ENCODE peak calls at places on chromosomes 7 and 10, in nine cellular contexts. One of them, this sample, is unnamed.

GRCh38 chr7:115409682-115410426 is 488.0 kb downstream of the MDFIC start:
- DNase-seq in astrocyte of the cerebellum: no peak
- DNase-seq in bronchial epithelial cell: no peak
- DNase-seq in skeletal muscle cell: no peak
- DNase-seq in Peyer's patch: no peak
- DNase-seq in CD8-positive, alpha-beta memory T cell: no peak
- DNase-seq in fibroblast of lung: no peak
- DNase-seq in thoracic aorta: no peak
- DNase-seq in Caco-2: no peak
- DNase-seq in this sample: no peak

GRCh38 chr7:94492601-94493000 is 17.0 kb upstream of the CASD1 start:
- DNase-seq in astrocyte of the cerebellum: no peak
- DNase-seq in skeletal muscle cell: no peak
- DNase-seq in Caco-2: no peak
- DNase-seq in CD8-positive, alpha-beta memory T cell: no peak
- DNase-seq in bronchial epithelial cell: no peak
- DNase-seq in fibroblast of lung: no peak
- DNase-seq in thoracic aorta: no peak
- DNase-seq in Peyer's patch: no peak
- DNase-seq in this sample: no peak

GRCh38 chr10:1117651-1118050 is 61.5 kb downstream of the WDR37 start:
- DNase-seq in fibroblast of lung: no peak
- DNase-seq in bronchial epithelial cell: no peak
- DNase-seq in CD8-positive, alpha-beta memory T cell: no peak
- DNase-seq in skeletal muscle cell: no peak
- DNase-seq in thoracic aorta: no peak
- DNase-seq in Peyer's patch: no peak
- DNase-seq in astrocyte of the cerebellum: no peak
- DNase-seq in Caco-2: no peak
- DNase-seq in this sample: no peak

GRCh38 chr10:13712799-13713581 is 126.2 kb downstream of the PRPF18 start:
- DNase-seq in fibroblast of lung: peak; percentile 99
- DNase-seq in Peyer's patch: peak; percentile 82
- DNase-seq in skeletal muscle cell: peak; percentile 97
- DNase-seq in thoracic aorta: peak; percentile 63
- DNase-seq in Caco-2: no peak
- DNase-seq in bronchial epithelial cell: peak; percentile 86
- DNase-seq in astrocyte of the cerebellum: peak; percentile 98
- DNase-seq in CD8-positive, alpha-beta memory T cell: no peak
- DNase-seq in this sample: peak; percentile 93

GRCh38 chr10:32139223-32140073 is 83.2 kb upstream of the KIF5B start:
- DNase-seq in fibroblast of lung: peak; percentile 96
- DNase-seq in Peyer's patch: peak; percentile 84
- DNase-seq in Caco-2: peak; percentile 62
- DNase-seq in skeletal muscle cell: peak; percentile 82
- DNase-seq in astrocyte of the cerebellum: peak; percentile 89
- DNase-seq in thoracic aorta: peak; percentile 70
- DNase-seq in CD8-positive, alpha-beta memory T cell: no peak
- DNase-seq in bronchial epithelial cell: peak; percentile 95
- DNase-seq in this sample: peak; percentile 88

GRCh38 chr7:43582503-43583423 is at the start of gene STK17A:
- DNase-seq in fibroblast of lung: peak; percentile 81
- DNase-seq in skeletal muscle cell: peak; percentile 62
- DNase-seq in Peyer's patch: peak; percentile 96
- DNase-seq in thoracic aorta: peak; percentile 69
- DNase-seq in bronchial epithelial cell: peak; percentile 78
- DNase-seq in Caco-2: peak; percentile 92
- DNase-seq in CD8-positive, alpha-beta memory T cell: peak; percentile 96
- DNase-seq in astrocyte of the cerebellum: peak; percentile 80
- DNase-seq in this sample: no peak

GRCh38 chr10:24952146-24952700 is at the start of gene PRTFDC1:
- DNase-seq in Caco-2: peak; percentile 75
- DNase-seq in bronchial epithelial cell: no peak
- DNase-seq in fibroblast of lung: peak; percentile 38
- DNase-seq in Peyer's patch: peak; percentile 63
- DNase-seq in astrocyte of the cerebellum: no peak
- DNase-seq in CD8-positive, alpha-beta memory T cell: no peak
- DNase-seq in skeletal muscle cell: no peak
- DNase-seq in thoracic aorta: no peak
- DNase-seq in this sample: no peak

GRCh38 chr7:76108540-76109233 is 60.8 kb downstream of the MDH2 start:
- DNase-seq in CD8-positive, alpha-beta memory T cell: no peak
- DNase-seq in Caco-2: peak; percentile 50
- DNase-seq in bronchial epithelial cell: peak; percentile 70
- DNase-seq in astrocyte of the cerebellum: no peak
- DNase-seq in skeletal muscle cell: no peak
- DNase-seq in Peyer's patch: peak; percentile 77
- DNase-seq in thoracic aorta: no peak
- DNase-seq in fibroblast of lung: peak; percentile 41
- DNase-seq in this sample: no peak

GRCh38 chr7:84022686-84023308 is 171.8 kb downstream of the SEMA3A start:
- DNase-seq in Caco-2: peak; percentile 84
- DNase-seq in thoracic aorta: no peak
- DNase-seq in astrocyte of the cerebellum: no peak
- DNase-seq in fibroblast of lung: peak; percentile 53
- DNase-seq in CD8-positive, alpha-beta memory T cell: no peak
- DNase-seq in skeletal muscle cell: no peak
- DNase-seq in Peyer's patch: no peak
- DNase-seq in bronchial epithelial cell: peak; percentile 69
- DNase-seq in this sample: no peak

GRCh38 chr10:19688344-19688743 is 127.9 kb upstream of the PLXDC2 start:
- DNase-seq in Peyer's patch: no peak
- DNase-seq in CD8-positive, alpha-beta memory T cell: no peak
- DNase-seq in thoracic aorta: no peak
- DNase-seq in astrocyte of the cerebellum: no peak
- DNase-seq in fibroblast of lung: no peak
- DNase-seq in skeletal muscle cell: no peak
- DNase-seq in bronchial epithelial cell: no peak
- DNase-seq in Caco-2: no peak
- DNase-seq in this sample: no peak

GRCh38 chr7:143463556-143463955 is 14.1 kb upstream of the TAS2R41 start:
- DNase-seq in bronchial epithelial cell: no peak
- DNase-seq in skeletal muscle cell: no peak
- DNase-seq in Peyer's patch: no peak
- DNase-seq in astrocyte of the cerebellum: no peak
- DNase-seq in fibroblast of lung: no peak
- DNase-seq in Caco-2: no peak
- DNase-seq in CD8-positive, alpha-beta memory T cell: no peak
- DNase-seq in thoracic aorta: no peak
- DNase-seq in this sample: no peak

GRCh38 chr7:152383341-152384234 is 52.2 kb downstream of the KMT2C start:
- DNase-seq in skeletal muscle cell: peak; percentile 93
- DNase-seq in bronchial epithelial cell: peak; percentile 50
- DNase-seq in Peyer's patch: no peak
- DNase-seq in astrocyte of the cerebellum: peak; percentile 38
- DNase-seq in fibroblast of lung: peak; percentile 95
- DNase-seq in thoracic aorta: no peak
- DNase-seq in CD8-positive, alpha-beta memory T cell: no peak
- DNase-seq in Caco-2: no peak
- DNase-seq in this sample: no peak

GRCh38 chr10:112491144-112491543 is 44.1 kb downstream of the VTI1A start:
- DNase-seq in CD8-positive, alpha-beta memory T cell: no peak
- DNase-seq in Caco-2: no peak
- DNase-seq in thoracic aorta: no peak
- DNase-seq in fibroblast of lung: peak; percentile 56
- DNase-seq in astrocyte of the cerebellum: no peak
- DNase-seq in Peyer's patch: no peak
- DNase-seq in skeletal muscle cell: no peak
- DNase-seq in bronchial epithelial cell: peak; percentile 6
- DNase-seq in this sample: no peak

GRCh38 chr10:44069573-44069972 is 315.3 kb downstream of the CXCL12 start:
- DNase-seq in bronchial epithelial cell: no peak
- DNase-seq in CD8-positive, alpha-beta memory T cell: no peak
- DNase-seq in thoracic aorta: no peak
- DNase-seq in fibroblast of lung: peak; percentile 32
- DNase-seq in Peyer's patch: no peak
- DNase-seq in astrocyte of the cerebellum: no peak
- DNase-seq in Caco-2: no peak
- DNase-seq in skeletal muscle cell: no peak
- DNase-seq in this sample: no peak

DNA sequence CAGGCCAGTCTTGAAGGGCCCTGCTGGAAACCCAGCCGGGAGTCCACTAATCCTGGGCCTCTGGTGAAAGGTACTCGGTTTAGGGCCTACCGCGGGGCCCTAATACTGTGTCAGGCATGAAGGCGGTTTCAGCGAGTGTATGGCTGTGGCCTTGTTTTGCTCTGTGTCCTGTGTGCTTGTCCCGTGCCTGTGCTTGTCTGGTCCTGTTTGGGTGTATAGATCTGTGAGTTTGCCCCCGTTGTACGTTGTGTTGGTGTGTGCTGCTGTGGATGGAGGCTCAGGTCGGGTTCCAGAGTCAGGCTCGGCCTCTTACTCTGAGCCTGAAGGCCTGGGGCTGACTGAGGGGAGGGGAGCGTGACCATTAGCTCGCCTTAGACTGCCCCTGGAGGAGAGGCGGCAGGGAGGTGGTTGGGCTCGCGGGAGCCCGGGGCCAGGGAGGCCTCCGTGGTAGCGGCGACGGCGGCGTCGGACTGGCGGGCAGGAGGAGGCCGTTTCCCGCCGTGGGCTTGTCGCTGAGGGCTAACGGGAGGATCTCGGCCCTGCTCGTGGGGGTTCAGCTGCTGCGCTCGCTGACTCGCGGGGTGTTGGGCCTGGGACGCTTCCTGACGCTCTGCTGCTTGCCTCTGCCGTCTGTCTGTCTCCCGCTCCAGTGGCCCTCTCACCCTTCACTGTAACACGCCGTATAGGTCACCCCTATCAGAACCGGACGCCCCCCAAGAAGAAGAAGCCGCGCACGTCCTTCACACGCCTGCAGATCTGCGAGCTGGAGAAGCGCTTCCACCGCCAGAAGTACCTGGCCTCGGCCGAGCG is 2.6 kb downstream of the TLX1 start:
- DNase-seq in CD8-positive, alpha-beta memory T cell: no peak
- DNase-seq in fibroblast of lung: no peak
- DNase-seq in thoracic aorta: no peak
- DNase-seq in bronchial epithelial cell: no peak
- DNase-seq in Caco-2: no peak
- DNase-seq in Peyer's patch: no peak
- DNase-seq in astrocyte of the cerebellum: no peak
- DNase-seq in skeletal muscle cell: no peak
- DNase-seq in this sample: no peak
- H3K4me3 ChIP-seq in CD8-positive, alpha-beta memory T cell: no peak overlapping the region
- H3K4me3 ChIP-seq in fibroblast of lung: no peak overlapping the region
- H3K4me3 ChIP-seq in thoracic aorta: peak overlapping the region; percentile 53
- H3K4me3 ChIP-seq in bronchial epithelial cell: no peak overlapping the region
- H3K4me3 ChIP-seq in Caco-2: no peak overlapping the region
- H3K4me3 ChIP-seq in Peyer's patch: no peak overlapping the region
- H3K4me3 ChIP-seq in astrocyte of the cerebellum: no peak overlapping the region
- H3K4me3 ChIP-seq in skeletal muscle cell: no peak overlapping the region
- H3K4me3 ChIP-seq in this sample: no peak overlapping the region

GRCh38 chr7:100130608-100131453 is 4.1 kb downstream of the MBLAC1 start:
- DNase-seq in Caco-2: peak; percentile 76
- DNase-seq in skeletal muscle cell: no peak
- DNase-seq in fibroblast of lung: peak; percentile 22
- DNase-seq in CD8-positive, alpha-beta memory T cell: peak; percentile 72
- DNase-seq in thoracic aorta: no peak
- DNase-seq in astrocyte of the cerebellum: no peak
- DNase-seq in bronchial epithelial cell: peak; percentile 36
- DNase-seq in Peyer's patch: peak; percentile 93
- DNase-seq in this sample: no peak
- H3K4me3 ChIP-seq in Caco-2: no peak overlapping the region
- H3K4me3 ChIP-seq in skeletal muscle cell: no peak overlapping the region
- H3K4me3 ChIP-seq in fibroblast of lung: no peak overlapping the region
- H3K4me3 ChIP-seq in CD8-positive, alpha-beta memory T cell: peak overlapping the region; percentile 23
- H3K4me3 ChIP-seq in thoracic aorta: peak overlapping the region; percentile 63
- H3K4me3 ChIP-seq in astrocyte of the cerebellum: no peak overlapping the region
- H3K4me3 ChIP-seq in bronchial epithelial cell: peak overlapping the region; percentile 7
- H3K4me3 ChIP-seq in Peyer's patch: peak overlapping the region; percentile 46
- H3K4me3 ChIP-seq in this sample: no peak overlapping the region

GRCh38 chr7:4143511-4144160 is 538.5 kb upstream of the FOXK1 start:
- DNase-seq in thoracic aorta: no peak
- DNase-seq in skeletal muscle cell: no peak
- DNase-seq in Peyer's patch: no peak
- DNase-seq in bronchial epithelial cell: no peak
- DNase-seq in Caco-2: no peak
- DNase-seq in astrocyte of the cerebellum: no peak
- DNase-seq in fibroblast of lung: no peak
- DNase-seq in CD8-positive, alpha-beta memory T cell: no peak
- DNase-seq in this sample: no peak

GRCh38 chr7:4145576-4145975 is 536.5 kb upstream of the FOXK1 start:
- DNase-seq in skeletal muscle cell: no peak
- DNase-seq in astrocyte of the cerebellum: no peak
- DNase-seq in Peyer's patch: no peak
- DNase-seq in CD8-positive, alpha-beta memory T cell: no peak
- DNase-seq in Caco-2: no peak
- DNase-seq in thoracic aorta: no peak
- DNase-seq in bronchial epithelial cell: no peak
- DNase-seq in fibroblast of lung: no peak
- DNase-seq in this sample: no peak

GRCh38 chr7:4144801-4145470 is 537.2 kb upstream of the FOXK1 start:
- DNase-seq in thoracic aorta: no peak
- DNase-seq in astrocyte of the cerebellum: peak; percentile 40
- DNase-seq in CD8-positive, alpha-beta memory T cell: no peak
- DNase-seq in fibroblast of lung: peak; percentile 58
- DNase-seq in skeletal muscle cell: no peak
- DNase-seq in Peyer's patch: no peak
- DNase-seq in Caco-2: no peak
- DNase-seq in bronchial epithelial cell: no peak
- DNase-seq in this sample: no peak

GRCh38 chr7:4143006-4143405 is 539.1 kb upstream of the FOXK1 start:
- DNase-seq in CD8-positive, alpha-beta memory T cell: no peak
- DNase-seq in skeletal muscle cell: no peak
- DNase-seq in Peyer's patch: no peak
- DNase-seq in astrocyte of the cerebellum: no peak
- DNase-seq in bronchial epithelial cell: no peak
- DNase-seq in fibroblast of lung: no peak
- DNase-seq in thoracic aorta: no peak
- DNase-seq in Caco-2: no peak
- DNase-seq in this sample: no peak

DNA sequence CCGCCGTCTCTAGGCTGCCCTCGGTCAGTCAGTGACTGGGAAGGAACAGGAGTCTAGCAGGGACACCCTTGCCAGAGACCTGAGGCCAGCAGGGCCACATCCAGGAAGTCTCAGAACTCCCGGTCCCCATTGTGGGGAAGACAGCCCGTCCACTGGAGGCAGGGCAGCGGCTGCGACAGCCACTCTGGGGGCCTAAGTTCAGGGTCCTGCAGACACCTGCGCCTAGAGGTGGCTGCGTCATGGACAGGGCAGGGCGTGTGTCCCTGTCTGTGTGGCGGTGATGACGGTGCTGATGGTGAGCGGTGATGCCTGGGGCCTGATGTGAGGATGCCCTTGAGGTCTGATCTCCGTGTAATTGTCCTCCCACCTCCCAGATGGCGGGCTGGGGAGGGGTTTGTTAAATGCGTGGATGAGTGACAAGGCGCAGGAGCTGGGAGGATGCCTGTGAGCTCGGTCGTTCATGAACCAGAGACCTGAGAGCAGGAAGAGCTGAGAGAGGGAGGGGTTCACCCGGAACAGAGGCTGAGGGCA is 537.9 kb upstream of the FOXK1 start:
- DNase-seq in CD8-positive, alpha-beta memory T cell: no peak
- DNase-seq in astrocyte of the cerebellum: no peak
- DNase-seq in fibroblast of lung: no peak
- DNase-seq in skeletal muscle cell: no peak
- DNase-seq in Peyer's patch: no peak
- DNase-seq in thoracic aorta: no peak
- DNase-seq in bronchial epithelial cell: no peak
- DNase-seq in Caco-2: no peak
- DNase-seq in this sample: no peak
- H3K4me3 ChIP-seq in CD8-positive, alpha-beta memory T cell: no peak overlapping the region
- H3K4me3 ChIP-seq in astrocyte of the cerebellum: peak overlapping the region; percentile 17
- H3K4me3 ChIP-seq in fibroblast of lung: no peak overlapping the region
- H3K4me3 ChIP-seq in skeletal muscle cell: no peak overlapping the region
- H3K4me3 ChIP-seq in Peyer's patch: no peak overlapping the region
- H3K4me3 ChIP-seq in thoracic aorta: peak overlapping the region; percentile 47
- H3K4me3 ChIP-seq in bronchial epithelial cell: no peak overlapping the region
- H3K4me3 ChIP-seq in Caco-2: no peak overlapping the region
- H3K4me3 ChIP-seq in this sample: no peak overlapping the region

GRCh38 chr10:81873932-81874816 is 820 bp upstream of the NRG3 start:
- DNase-seq in thoracic aorta: no peak
- DNase-seq in Peyer's patch: no peak
- DNase-seq in fibroblast of lung: peak; percentile 41
- DNase-seq in CD8-positive, alpha-beta memory T cell: no peak
- DNase-seq in astrocyte of the cerebellum: peak; percentile 5
- DNase-seq in skeletal muscle cell: no peak
- DNase-seq in bronchial epithelial cell: peak; percentile 1
- DNase-seq in Caco-2: no peak
- DNase-seq in this sample: peak; percentile 31
- H3K4me3 ChIP-seq in thoracic aorta: peak overlapping the region; percentile 57
- H3K4me3 ChIP-seq in Peyer's patch: peak overlapping the region; percentile 29
- H3K4me3 ChIP-seq in fibroblast of lung: no peak overlapping the region
- H3K4me3 ChIP-seq in CD8-positive, alpha-beta memory T cell: no peak overlapping the region
- H3K4me3 ChIP-seq in astrocyte of the cerebellum: peak overlapping the region; percentile 18
- H3K4me3 ChIP-seq in skeletal muscle cell: no peak overlapping the region
- H3K4me3 ChIP-seq in bronchial epithelial cell: no peak overlapping the region
- H3K4me3 ChIP-seq in Caco-2: no peak overlapping the region
- H3K4me3 ChIP-seq in this sample: peak overlapping the region; percentile 58

This sample was measured in kidney epithelial cell.